ENCODE peak calls at places on chromosomes 4 and X, in eight cellular contexts. U is PC-3; S is dorsolateral prefrontal cortex; C is vagina; Q is HL-60; X is tibial nerve; P is endothelial cell of umbilical vein; B is CD8-positive, alpha-beta memory T cell. F is an unnamed sample.

GRCh38 chrX:25288676-25289075 is 272.9 kb upstream of the ARX start:
- DNase-seq in C (no peak), S (no peak), X (no peak), Q (no peak), P (no peak), B (no peak), U (no peak), F (no peak)

GRCh38 chr4:183185018-183185417 is 86.0 kb downstream of the WWC2 start:
- DNase-seq in B (no peak), Q (no peak), P (no peak), U (no peak), C (no peak), S (no peak), X (no peak), F (no peak)

GRCh38 chr4:128068927-128069326 is 7.8 kb downstream of the LARP1B start:
- DNase-seq in B (no peak), S (no peak), C (no peak), X (no peak), Q (peak; percentile 35), P (peak; percentile 40), U (peak; percentile 53), F (no peak)

GRCh38 chr4:41363384-41363981 is 106.8 kb downstream of the UCHL1 start:
- DNase-seq in P (peak; percentile 83), Q (no peak), U (peak; percentile 60), B (no peak), S (peak; percentile 43), X (no peak), C (no peak), F (no peak)

GRCh38 chr4:6957994-6958393 is 48.4 kb downstream of the TBC1D14 start:
- DNase-seq in P (no peak), X (no peak), Q (no peak), U (no peak), C (no peak), B (no peak), S (no peak), F (no peak)

GRCh38 chr4:176288020-176288419 is 19.0 kb upstream of the ASB5 start:
- DNase-seq in P (no peak), X (no peak), B (no peak), U (no peak), S (no peak), C (no peak), Q (no peak), F (no peak)

GRCh38 chr4:627347-627746 is 2.0 kb downstream of the PDE6B start:
- DNase-seq in C (no peak), B (no peak), X (no peak), P (no peak), Q (no peak), U (no peak), S (peak; percentile 4), F (no peak)

GRCh38 chr4:1459664-1460511 is 53.6 kb upstream of the NKX1-1 start:
- DNase-seq in P (no peak), X (no peak), S (peak; percentile 21), Q (no peak), U (no peak), B (no peak), C (no peak), F (no peak)

GRCh38 chrX:106397788-106398538 is 213.8 kb upstream of the RADX start:
- DNase-seq in B (no peak), P (no peak), C (no peak), X (no peak), S (no peak), U (peak; percentile 67), Q (no peak), F (no peak)

GRCh38 chr4:66943117-66943516 is 602.2 kb downstream of the CENPC start:
- DNase-seq in C (no peak), S (no peak), X (no peak), Q (no peak), P (no peak), U (no peak), B (no peak), F (no peak)

GRCh38 chr4:153530284-153530995 is 64.3 kb downstream of the TMEM131L start:
- DNase-seq in Q (no peak), S (no peak), B (peak; percentile 36), C (no peak), P (peak; percentile 74), X (no peak), U (no peak), F (no peak)

GRCh38 chr4:128725405-128725804 is 84.1 kb upstream of the JADE1 start:
- DNase-seq in S (no peak), B (no peak), X (no peak), Q (no peak), U (peak; percentile 37), C (no peak), P (no peak), F (no peak)

GRCh38 chrX:152897216-152898144 is at the start of gene ZNF185:
- DNase-seq in C (no peak), B (no peak), X (no peak), U (peak; percentile 76), Q (no peak), S (no peak), P (peak; percentile 54), F (no peak)

GRCh38 chr4:4792516-4792915 is 66.9 kb upstream of the MSX1 start:
- DNase-seq in U (no peak), C (no peak), X (no peak), S (no peak), P (no peak), Q (no peak), B (no peak), F (no peak)

GRCh38 chr4:101667348-101667747 is 123.2 kb upstream of the BANK1 start:
- DNase-seq in B (no peak), X (no peak), P (no peak), U (no peak), S (no peak), Q (no peak), C (no peak), F (no peak)

GRCh38 chr4:184165291-184165690 is 52.4 kb downstream of the ENPP6 start:
- DNase-seq in B (no peak), P (no peak), S (no peak), X (no peak), Q (no peak), C (no peak), U (peak; percentile 40), F (no peak)

GRCh38 chrX:30918480-30918879 is 29.4 kb upstream of the TAB3 start:
- DNase-seq in B (no peak), P (no peak), X (no peak), Q (no peak), S (no peak), C (no peak), U (no peak), F (no peak)

GRCh38 chrX:9091253-9091652 is 57.3 kb upstream of the FAM9B start:
- DNase-seq in C (no peak), Q (no peak), S (no peak), P (no peak), U (no peak), X (no peak), B (no peak), F (no peak)

GRCh38 chr4:88028961-88029360 is 21.5 kb downstream of the PKD2 start:
- DNase-seq in P (peak; percentile 2), C (no peak), X (no peak), S (no peak), U (no peak), B (no peak), Q (no peak), F (no peak)

DNA sequence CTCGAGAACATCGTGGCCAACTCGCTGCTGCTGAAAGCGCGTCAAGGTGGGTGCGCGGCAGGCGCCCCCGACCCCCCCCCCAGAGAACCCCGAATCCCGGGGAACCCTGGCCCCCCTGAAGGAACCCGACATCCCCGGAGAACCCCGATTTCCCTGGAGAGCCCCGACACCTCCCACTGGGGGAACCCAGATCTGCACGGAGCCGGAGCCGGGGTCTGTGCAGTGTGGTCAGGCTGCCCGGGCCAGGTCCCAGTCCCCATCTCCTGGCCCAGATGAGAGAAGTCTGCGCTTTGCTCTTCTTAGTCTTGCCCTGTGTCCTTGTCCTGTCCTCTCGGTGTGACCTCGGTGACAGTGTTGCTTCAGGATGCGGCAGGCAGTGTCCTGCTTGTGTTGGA is 703 bp downstream of the GRK4 start:
- DNase-seq in U (no peak), Q (peak; percentile 18), C (no peak), X (no peak), B (no peak), S (no peak), P (peak; percentile 28), F (no peak)
- H3K27ac ChIP-seq in U (no peak overlapping the region), Q (peak overlapping the region; percentile 37), C (peak overlapping the region; percentile 68), X (peak overlapping the region; percentile 88), B (peak overlapping the region; percentile 24), S (peak overlapping the region; percentile 84), P (no peak overlapping the region), F (no peak overlapping the region)

DNA sequence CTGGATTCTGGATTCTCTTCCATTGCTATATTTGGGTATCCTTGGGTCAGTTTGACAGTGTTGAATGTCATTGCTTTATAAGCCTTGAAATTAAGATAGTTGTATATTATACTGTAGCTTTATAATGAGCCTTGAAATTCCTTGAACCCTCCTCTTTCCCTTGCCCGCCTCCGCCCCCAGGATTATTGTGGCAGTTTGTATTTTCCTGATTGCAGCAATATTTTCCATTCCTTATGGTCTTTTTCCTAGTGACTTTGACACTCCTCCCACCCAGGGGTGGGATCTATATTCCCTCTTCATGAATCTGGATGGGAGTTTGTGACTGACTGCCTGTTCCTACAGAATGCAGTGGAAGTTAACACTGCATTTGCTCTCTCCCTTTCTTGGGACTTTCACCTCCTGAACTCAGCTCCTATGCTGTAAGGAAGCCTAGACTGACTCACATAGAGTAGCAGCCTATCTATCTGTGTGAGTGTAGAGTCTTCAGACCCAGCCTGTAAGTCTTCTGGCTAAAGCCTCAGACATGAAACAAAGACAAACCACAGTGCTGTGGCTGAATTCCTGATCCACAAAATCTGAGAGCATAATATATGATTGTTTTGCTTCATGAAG is 2.2 kb downstream of the FUNDC2 start:
- DNase-seq in P (peak; percentile 5), X (no peak), U (peak; percentile 3), Q (no peak), C (no peak), S (no peak), B (no peak), F (no peak)
- H3K4me3 ChIP-seq in P (no peak overlapping the region), X (no peak overlapping the region), U (peak overlapping the region; percentile 77), Q (no peak overlapping the region), C (no peak overlapping the region), S (no peak overlapping the region), B (no peak overlapping the region), F (no peak overlapping the region)

DNA sequence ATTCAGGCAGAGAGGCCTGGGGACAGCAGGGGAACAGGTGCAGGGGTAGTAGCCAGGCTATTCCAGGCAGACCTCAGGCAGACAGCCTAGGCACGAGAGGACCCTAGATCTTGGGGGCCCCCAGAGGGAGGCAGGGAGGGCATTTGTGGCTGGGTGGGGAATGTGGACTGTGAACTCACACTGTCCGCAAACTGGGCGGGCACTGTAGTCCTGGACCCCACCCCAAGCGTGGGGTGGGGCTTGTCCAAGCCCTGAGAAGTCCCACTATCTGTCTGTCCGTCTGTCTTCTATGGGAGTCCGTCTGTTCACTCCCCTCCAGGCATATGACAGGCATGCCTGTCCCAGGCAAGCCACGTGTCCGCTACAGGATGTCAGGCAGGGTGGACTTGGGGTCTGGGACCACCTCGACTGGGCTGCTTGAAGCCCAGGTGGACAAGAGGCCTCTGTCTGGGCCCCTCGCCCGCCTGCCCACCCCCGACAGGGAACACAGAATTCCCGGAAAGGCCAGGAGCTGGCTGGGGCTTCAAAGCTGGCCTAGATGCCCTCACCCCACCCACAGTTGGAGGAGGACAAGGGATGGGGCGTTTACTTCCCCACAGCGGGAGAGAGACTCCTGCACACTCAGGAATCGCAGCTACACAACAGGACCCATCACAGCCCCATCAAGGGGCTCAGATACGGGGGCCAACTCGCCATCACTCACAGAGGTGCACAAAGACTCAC is at the start of gene SLC38A5:
- DNase-seq in U (no peak), P (no peak), B (no peak), X (no peak), S (no peak), Q (no peak), C (no peak), F (no peak)
- H3K27ac ChIP-seq in U (no peak within 1 kb of the TSS), P (no peak within 1 kb of the TSS), B (peak within 1 kb of the TSS; percentile 72), X (no peak within 1 kb of the TSS), S (no peak within 1 kb of the TSS), Q (peak within 1 kb of the TSS; percentile 79), C (peak within 1 kb of the TSS; percentile 8), F (peak within 1 kb of the TSS; percentile 44)

GRCh38 chrX:78327370-78328048 is at the start of gene CYSLTR1:
- DNase-seq in C (no peak), U (no peak), X (peak; percentile 24), S (no peak), B (no peak), Q (peak; percentile 87), P (no peak), F (no peak)
- H3K4me3 ChIP-seq in C (no peak within 1 kb of the TSS), U (no peak within 1 kb of the TSS), X (no peak within 1 kb of the TSS), S (peak within 1 kb of the TSS; percentile 12), B (peak within 1 kb of the TSS; percentile 62), Q (peak within 1 kb of the TSS; percentile 51), P (no peak within 1 kb of the TSS), F (no peak within 1 kb of the TSS)